ENCODE peak calls at places on chromosomes 2 and 18, in ten cellular contexts. Y, I, X, S, Q, Z, J, E, U and G are unnamed samples. For H3K4me1 and H3K9me3, the result is how much of the 10 kb centered on the place peaks cover.

GRCh38 chr2:127086800-127087737 is 19.9 kb downstream of the BIN1 start:
- DNase-seq in Y (no peak), I (peak), X (no peak), S (no peak), Q (peak), Z (peak), J (peak), E (peak), U (peak), G (peak)

GRCh38 chr2:148259674-148260073 is 238.8 kb downstream of the MBD5 start:
- DNase-seq in Y (no peak), I (no peak), X (no peak), S (peak), Q (peak), Z (no peak), J (no peak), E (no peak), U (no peak), G (no peak)

GRCh38 chr2:169895294-169895985 is 68.2 kb downstream of the UBR3 start:
- DNase-seq in Y (no peak), I (no peak), X (no peak), S (no peak), Q (peak), Z (no peak), J (no peak), E (no peak), U (no peak), G (no peak)

GRCh38 chr2:27715318-27716165 is 51.9 kb downstream of the SLC4A1AP start:
- DNase-seq in Y (peak), I (peak), X (peak), S (no peak), Q (peak), Z (peak), J (no peak), E (no peak), U (peak), G (peak)

GRCh38 chr2:10514287-10514686 is 66.2 kb upstream of the ODC1 start:
- DNase-seq in Y (peak), I (no peak), X (no peak), S (no peak), Q (no peak), Z (no peak), J (no peak), E (no peak), U (no peak), G (no peak)

GRCh38 chr2:37614061-37614802 is 57.2 kb downstream of the CDC42EP3 start:
- DNase-seq in Y (no peak), I (no peak), X (no peak), S (peak), Q (peak), Z (no peak), J (no peak), E (no peak), U (no peak), G (no peak)

GRCh38 chr2:170218456-170218855 is 40.5 kb downstream of the MYO3B start:
- DNase-seq in Y (no peak), I (no peak), X (no peak), S (no peak), Q (no peak), Z (no peak), J (no peak), E (no peak), U (no peak), G (no peak)

GRCh38 chr2:192500550-192501200 is 305.9 kb upstream of the TMEFF2 start:
- DNase-seq in Y (no peak), I (no peak), X (no peak), S (peak), Q (peak), Z (no peak), J (no peak), E (no peak), U (no peak), G (peak)

GRCh38 chr2:40511661-40512213 is 59.8 kb upstream of the SLC8A1 start:
- DNase-seq in Y (no peak), I (peak), X (no peak), S (peak), Q (peak), Z (peak), J (peak), E (no peak), U (no peak), G (peak)

GRCh38 chr18:80006726-80007125 is 18.4 kb upstream of the TXNL4A start:
- DNase-seq in Y (no peak), I (no peak), X (no peak), S (no peak), Q (no peak), Z (no peak), J (no peak), E (no peak), U (no peak), G (no peak)

GRCh38 chr2:109382236-109382930 is 231.4 kb downstream of the SEPTIN10 start:
- DNase-seq in Y (peak), I (no peak), X (no peak), S (no peak), Q (peak), Z (no peak), J (no peak), E (no peak), U (no peak), G (no peak)

GRCh38 chr2:30269771-30270145 is 38.4 kb downstream of the LBH start:
- DNase-seq in Y (no peak), I (no peak), X (no peak), S (no peak), Q (no peak), Z (no peak), J (no peak), E (no peak), U (no peak), G (no peak)

GRCh38 chr2:53727921-53728320 is 39.7 kb upstream of the CHAC2 start:
- DNase-seq in Y (no peak), I (no peak), X (no peak), S (no peak), Q (no peak), Z (no peak), J (no peak), E (no peak), U (no peak), G (no peak)

DNA sequence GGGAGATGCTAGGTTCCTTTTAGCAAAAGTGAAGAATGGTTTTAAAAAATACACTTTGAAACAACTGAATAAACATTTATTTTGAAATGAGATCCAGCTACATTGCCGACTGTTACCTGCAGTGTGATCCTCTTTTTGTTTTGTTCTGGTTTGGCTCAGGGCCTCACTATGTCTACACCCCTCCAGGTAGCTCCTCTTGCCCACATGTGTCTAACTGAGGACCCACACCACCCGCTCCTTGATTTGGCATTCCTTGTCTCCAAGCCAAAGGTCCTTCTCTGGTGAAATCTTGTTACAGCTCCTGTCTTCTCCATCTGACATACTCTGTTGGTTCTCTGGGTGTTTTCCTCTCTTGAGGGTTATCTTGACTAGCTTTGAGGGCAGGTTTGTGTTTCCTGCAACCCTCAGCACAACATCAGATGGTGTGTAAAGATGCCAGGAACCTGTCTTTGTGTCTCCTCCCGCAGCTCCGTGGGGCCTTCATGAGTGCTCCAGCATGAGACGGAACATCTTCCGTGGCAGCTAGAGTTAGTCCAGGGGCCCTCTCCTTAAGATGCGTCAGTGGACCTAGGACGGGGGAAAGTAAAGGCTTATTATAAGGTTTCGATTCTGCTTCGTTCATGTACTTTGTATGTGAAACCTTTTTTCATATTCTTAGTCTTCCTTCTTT is 32.1 kb downstream of the MAP4K4 start:
- DNase-seq in Y (no peak), I (no peak), X (peak), S (peak), Q (no peak), Z (no peak), J (no peak), E (no peak), U (no peak), G (no peak)
- H3K4me1 ChIP-seq in Y (under half), I (under half), X (under half), S (under half), Q (under half), Z (under half), J (under half), E (under half), U (half or more), G (under half)

GRCh38 chr2:83764447-83765005 is 694.6 kb downstream of the SUCLG1 start:
- DNase-seq in Y (no peak), I (no peak), X (no peak), S (no peak), Q (no peak), Z (no peak), J (no peak), E (no peak), U (no peak), G (no peak)
- H3K9me3 ChIP-seq in Y (under half), I (under half), X (under half), S (under half), Q (under half), Z (under half), J (under half), E (under half), U (half or more), G (under half)

GRCh38 chr18:73690222-73690621 is 457.4 kb downstream of the FBXO15 start:
- DNase-seq in Y (no peak), I (no peak), X (no peak), S (no peak), Q (no peak), Z (no peak), J (no peak), E (no peak), U (no peak), G (no peak)

GRCh38 chr18:73691118-73691517 is 456.5 kb downstream of the FBXO15 start:
- DNase-seq in Y (no peak), I (no peak), X (no peak), S (peak), Q (peak), Z (no peak), J (no peak), E (no peak), U (no peak), G (no peak)

GRCh38 chr18:73688161-73688560 is 459.5 kb downstream of the FBXO15 start:
- DNase-seq in Y (no peak), I (no peak), X (no peak), S (peak), Q (no peak), Z (no peak), J (no peak), E (no peak), U (no peak), G (no peak)

GRCh38 chr18:73691624-73692023 is 456.0 kb downstream of the FBXO15 start:
- DNase-seq in Y (no peak), I (no peak), X (no peak), S (no peak), Q (no peak), Z (no peak), J (no peak), E (no peak), U (no peak), G (no peak)

DNA sequence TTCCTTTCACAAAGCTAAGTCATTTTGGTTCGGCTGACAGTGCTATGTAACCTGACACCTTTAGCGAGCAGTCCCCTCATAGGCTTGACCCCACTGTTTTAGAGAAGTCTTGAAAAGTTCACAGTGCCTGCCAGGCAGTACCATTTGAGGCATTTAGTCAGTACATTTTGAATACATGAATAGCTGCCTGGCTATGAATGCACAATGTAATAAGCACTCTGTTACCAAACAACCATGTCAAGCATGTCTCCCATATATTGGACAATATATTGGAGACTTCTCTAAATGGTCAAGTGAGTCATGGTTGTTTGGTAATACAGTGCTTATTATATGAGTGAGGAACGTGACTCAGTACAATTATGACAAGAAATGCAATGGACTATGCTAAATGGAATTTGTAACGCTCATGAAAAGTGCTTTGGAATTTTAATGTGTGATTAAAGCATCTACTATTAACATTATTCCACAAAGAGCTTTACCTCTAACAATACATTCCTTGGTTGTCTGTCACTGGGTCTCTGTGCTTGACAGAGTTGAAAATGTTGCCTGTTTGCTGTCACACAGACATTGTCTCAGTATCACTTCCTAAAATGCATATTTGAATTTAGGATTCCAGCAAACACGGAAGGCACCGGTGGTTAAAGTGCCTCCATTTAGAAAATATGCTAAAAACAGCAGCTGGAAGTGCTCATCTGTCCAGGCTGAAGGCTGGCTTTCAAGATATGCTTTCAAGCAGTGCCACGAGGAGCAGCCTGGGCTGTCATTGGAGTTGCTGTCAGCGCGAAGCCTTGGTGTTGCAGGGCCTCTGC is 458.6 kb downstream of the FBXO15 start:
- DNase-seq in Y (no peak), I (no peak), X (no peak), S (peak), Q (peak), Z (peak), J (no peak), E (no peak), U (no peak), G (no peak)
- H3K27ac ChIP-seq in Y (no peak), I (no peak), X (no peak), S (peak), Q (peak), Z (peak), J (no peak), E (no peak), U (no peak), G (no peak)

GRCh38 chr2:207184348-207184747 is 18.6 kb upstream of the KLF7 start:
- DNase-seq in Y (no peak), I (no peak), X (no peak), S (no peak), Q (peak), Z (no peak), J (no peak), E (no peak), U (no peak), G (no peak)
- H3K4me1 ChIP-seq in Y (under half), I (under half), X (under half), S (under half), Q (under half), Z (under half), J (under half), E (under half), U (under half), G (under half)

GRCh38 chr18:78123926-78124797 is 855.5 kb upstream of the SALL3 start:
- DNase-seq in Y (no peak), I (no peak), X (no peak), S (no peak), Q (no peak), Z (no peak), J (no peak), E (no peak), U (no peak), G (no peak)
- H3K9me3 ChIP-seq in Y (under half), I (under half), X (under half), S (under half), Q (half or more), Z (under half), J (under half), E (under half), U (under half), G (under half)

GRCh38 chr2:112773091-112773490 is 8.7 kb upstream of the CKAP2L start:
- DNase-seq in Y (no peak), I (no peak), X (no peak), S (no peak), Q (no peak), Z (no peak), J (no peak), E (no peak), U (no peak), G (no peak)

GRCh38 chr2:112773510-112773909 is 9.1 kb upstream of the CKAP2L start:
- DNase-seq in Y (no peak), I (no peak), X (no peak), S (no peak), Q (no peak), Z (no peak), J (no peak), E (no peak), U (no peak), G (no peak)

GRCh38 chr2:112777036-112777435 is 7.3 kb downstream of the IL1A start:
- DNase-seq in Y (no peak), I (no peak), X (no peak), S (no peak), Q (no peak), Z (no peak), J (no peak), E (no peak), U (no peak), G (no peak)

GRCh38 chr2:112776113-112776512 is 8.2 kb downstream of the IL1A start:
- DNase-seq in Y (no peak), I (no peak), X (no peak), S (no peak), Q (no peak), Z (no peak), J (no peak), E (no peak), U (no peak), G (no peak)

GRCh38 chr2:112774536-112775285 is 9.6 kb downstream of the IL1A start:
- DNase-seq in Y (no peak), I (no peak), X (no peak), S (no peak), Q (no peak), Z (peak), J (no peak), E (no peak), U (no peak), G (no peak)
- H3K27ac ChIP-seq in Y (no peak), I (no peak), X (no peak), S (no peak), Q (no peak), Z (no peak), J (no peak), E (no peak), U (no peak), G (no peak)

GRCh38 chr2:46303822-46304221 is 6.6 kb downstream of the EPAS1 start:
- DNase-seq in Y (no peak), I (no peak), X (no peak), S (peak), Q (no peak), Z (no peak), J (no peak), E (no peak), U (no peak), G (no peak)
- H3K4me1 ChIP-seq in Y (half or more), I (under half), X (under half), S (under half), Q (under half), Z (under half), J (under half), E (half or more), U (half or more), G (under half)

GRCh38 chr18:71431689-71432088 is 1112.5 kb downstream of the CBLN2 start:
- DNase-seq in Y (no peak), I (no peak), X (no peak), S (no peak), Q (no peak), Z (no peak), J (no peak), E (no peak), U (no peak), G (no peak)

GRCh38 chr18:71431171-71431570 is 1113.0 kb downstream of the CBLN2 start:
- DNase-seq in Y (no peak), I (no peak), X (no peak), S (no peak), Q (no peak), Z (no peak), J (no peak), E (no peak), U (no peak), G (no peak)

GRCh38 chr18:71426441-71426840 is 1117.7 kb downstream of the CBLN2 start:
- DNase-seq in Y (no peak), I (no peak), X (no peak), S (no peak), Q (no peak), Z (no peak), J (no peak), E (no peak), U (no peak), G (no peak)
- H3K9me3 ChIP-seq in Y (under half), I (under half), X (under half), S (under half), Q (under half), Z (under half), J (under half), E (under half), U (under half), G (under half)

GRCh38 chr18:12057419-12058039 is 36.1 kb upstream of the ANKRD62 start:
- DNase-seq in Y (no peak), I (no peak), X (no peak), S (no peak), Q (no peak), Z (no peak), J (peak), E (no peak), U (no peak), G (no peak)
- H3K27ac ChIP-seq in Y (no peak), I (no peak), X (no peak), S (no peak), Q (no peak), Z (no peak), J (no peak), E (no peak), U (no peak), G (no peak)